ENCODE peak calls at places on chromosomes 4 and X, in ten cellular contexts. W is heart left ventricle, Q is adrenal gland, F is fibroblast of lung, D is psoas muscle, I is ascending aorta, L is uterus, Y is upper lobe of right lung, E is HCT116, Z is esophagus muscularis mucosa. T is an unnamed sample. For H3K36me3, the result is how much of the 10 kb centered on the place peaks cover.

GRCh38 chrX:50430917-50431316 is 39.7 kb downstream of the DGKK start:
- DNase-seq in W (no peak), Q (no peak), F (no peak), D (no peak), I (no peak), L (no peak), Y (no peak), E (no peak), Z (no peak), T (peak)

GRCh38 chrX:47612418-47612817 is 7.2 kb downstream of the SYN1 start:
- DNase-seq in W (no peak), Q (no peak), F (no peak), D (no peak), I (no peak), L (no peak), Y (no peak), E (no peak), Z (no peak), T (no peak)

GRCh38 chr4:3486556-3487270 is 23.6 kb downstream of the DOK7 start:
- DNase-seq in W (no peak), Q (no peak), F (no peak), D (no peak), I (no peak), L (no peak), Y (no peak), E (no peak), Z (no peak), T (no peak)

GRCh38 chr4:71287305-71287704 is 51.5 kb upstream of the SLC4A4 start:
- DNase-seq in W (no peak), Q (no peak), F (no peak), D (no peak), I (no peak), L (no peak), Y (no peak), E (no peak), Z (no peak), T (no peak)

GRCh38 chr4:96598465-96598864 is 758.6 kb downstream of the PDHA2 start:
- DNase-seq in W (peak), Q (no peak), F (no peak), D (no peak), I (no peak), L (no peak), Y (no peak), E (no peak), Z (no peak), T (no peak)

GRCh38 chr4:74794341-74794801 is at the start of gene BTC:
- DNase-seq in W (peak), Q (peak), F (peak), D (peak), I (peak), L (peak), Y (peak), E (peak), Z (no peak), T (peak)

GRCh38 chrX:53440631-53441517 is 6.7 kb upstream of the HSD17B10 start:
- DNase-seq in W (peak), Q (peak), F (peak), D (peak), I (peak), L (peak), Y (peak), E (no peak), Z (peak), T (peak)

GRCh38 chr4:118842055-118842454 is 6.1 kb upstream of the SEC24D start:
- DNase-seq in W (no peak), Q (no peak), F (peak), D (no peak), I (no peak), L (no peak), Y (no peak), E (peak), Z (no peak), T (peak)

GRCh38 chr4:173522160-173522873 is 7.7 kb downstream of the HAND2 start:
- DNase-seq in W (peak), Q (peak), F (peak), D (peak), I (peak), L (peak), Y (no peak), E (no peak), Z (peak), T (no peak)

GRCh38 chrX:119880076-119880475 is 8.4 kb downstream of the NDUFA1 start:
- DNase-seq in W (no peak), Q (no peak), F (no peak), D (no peak), I (no peak), L (no peak), Y (no peak), E (no peak), Z (no peak), T (peak)

GRCh38 chrX:7759832-7760231 is 83.1 kb upstream of the VCX start:
- DNase-seq in W (no peak), Q (no peak), F (no peak), D (no peak), I (no peak), L (no peak), Y (no peak), E (no peak), Z (no peak), T (no peak)

GRCh38 chr4:186701273-186701672 is 22.4 kb downstream of the FAT1 start:
- DNase-seq in W (peak), Q (no peak), F (peak), D (no peak), I (peak), L (no peak), Y (no peak), E (no peak), Z (no peak), T (no peak)

GRCh38 chr4:30718021-30718888 is 1.9 kb upstream of the PCDH7 start:
- DNase-seq in W (peak), Q (no peak), F (peak), D (peak), I (peak), L (peak), Y (no peak), E (no peak), Z (no peak), T (peak)

GRCh38 chr4:110629780-110630500 is 7.1 kb upstream of the PITX2 start:
- DNase-seq in W (no peak), Q (no peak), F (no peak), D (no peak), I (no peak), L (no peak), Y (no peak), E (no peak), Z (no peak), T (no peak)

GRCh38 chr4:22531226-22531625 is 15.4 kb upstream of the ADGRA3 start:
- DNase-seq in W (peak), Q (no peak), F (no peak), D (no peak), I (no peak), L (no peak), Y (no peak), E (no peak), Z (no peak), T (no peak)

GRCh38 chr4:112234952-112235609 is 3.5 kb downstream of the AP1AR start:
- DNase-seq in W (peak), Q (peak), F (peak), D (no peak), I (peak), L (peak), Y (no peak), E (peak), Z (no peak), T (peak)

GRCh38 chr4:95317124-95317820 is 231.5 kb downstream of the UNC5C start:
- DNase-seq in W (no peak), Q (no peak), F (no peak), D (no peak), I (no peak), L (no peak), Y (no peak), E (no peak), Z (no peak), T (no peak)

GRCh38 chr4:174318829-174319764 is 35.4 kb downstream of the CEP44 start:
- DNase-seq in W (no peak), Q (no peak), F (peak), D (no peak), I (no peak), L (no peak), Y (no peak), E (peak), Z (no peak), T (peak)

GRCh38 chr4:78432896-78433295 is 118.7 kb upstream of the ANXA3 start:
- DNase-seq in W (no peak), Q (no peak), F (peak), D (no peak), I (no peak), L (no peak), Y (no peak), E (no peak), Z (peak), T (peak)

GRCh38 chr4:128386761-128387599 is 99.4 kb upstream of the PGRMC2 start:
- DNase-seq in W (peak), Q (peak), F (peak), D (peak), I (peak), L (peak), Y (peak), E (peak), Z (peak), T (peak)

GRCh38 chr4:659851-660250 is 14.2 kb downstream of the ATP5ME start:
- DNase-seq in W (no peak), Q (no peak), F (no peak), D (peak), I (no peak), L (no peak), Y (no peak), E (no peak), Z (no peak), T (no peak)

GRCh38 chrX:15107367-15107988 is 162.4 kb downstream of the ASB9 start:
- DNase-seq in W (no peak), Q (no peak), F (no peak), D (no peak), I (no peak), L (no peak), Y (no peak), E (no peak), Z (no peak), T (peak)

GRCh38 chr4:4247711-4248035 is 350 bp downstream of the TMEM128 start:
- DNase-seq in W (no peak), Q (no peak), F (no peak), D (no peak), I (no peak), L (no peak), Y (no peak), E (no peak), Z (no peak), T (peak)

GRCh38 chr4:181301735-181302380 is 941.3 kb upstream of the TENM3 start:
- DNase-seq in W (no peak), Q (no peak), F (peak), D (peak), I (no peak), L (no peak), Y (peak), E (peak), Z (no peak), T (peak)

GRCh38 chr4:187251896-187252295 is 528.2 kb upstream of the FAT1 start:
- DNase-seq in W (no peak), Q (no peak), F (peak), D (no peak), I (no peak), L (no peak), Y (no peak), E (no peak), Z (no peak), T (peak)

GRCh38 chrX:71514367-71515038 is 18.4 kb upstream of the OGT start:
- DNase-seq in W (no peak), Q (no peak), F (no peak), D (no peak), I (no peak), L (no peak), Y (no peak), E (no peak), Z (no peak), T (no peak)

GRCh38 chrX:1400731-1401471 is 9.0 kb upstream of the SLC25A6 start:
- DNase-seq in W (no peak), Q (no peak), F (no peak), D (no peak), I (no peak), L (no peak), Y (peak), E (peak), Z (no peak), T (no peak)

GRCh38 chrX:50475208-50475607 is 4.6 kb upstream of the DGKK start:
- DNase-seq in W (no peak), Q (no peak), F (no peak), D (no peak), I (no peak), L (no peak), Y (no peak), E (no peak), Z (no peak), T (no peak)

DNA sequence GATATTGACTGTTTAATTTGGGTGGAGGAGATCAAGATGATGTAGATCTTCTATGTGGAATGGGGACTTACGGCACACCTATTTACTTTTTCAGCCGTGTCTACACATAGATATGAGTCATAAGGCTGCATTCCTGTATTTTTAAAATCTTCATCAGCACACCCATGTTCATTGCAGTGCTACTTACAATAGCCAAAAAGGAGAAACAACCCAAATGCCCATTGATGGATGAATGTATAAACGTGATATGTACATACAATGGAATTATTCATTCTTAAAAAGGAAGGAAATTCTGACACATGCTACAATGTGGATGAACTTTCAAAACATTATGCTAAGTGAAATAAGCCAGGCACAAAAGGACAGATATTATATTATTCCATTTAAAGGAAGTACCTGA is 98.6 kb downstream of the AASDH start:
- DNase-seq in W (no peak), Q (no peak), F (no peak), D (no peak), I (no peak), L (no peak), Y (no peak), E (no peak), Z (no peak), T (peak)
- H3K36me3 ChIP-seq in W (under half), Q (under half), F (under half), D (under half), I (under half), L (under half), Y (under half), E (under half), Z (under half), T (under half)

GRCh38 chrX:38970074-38970473 is 168.8 kb downstream of the MID1IP1 start:
- DNase-seq in W (no peak), Q (no peak), F (no peak), D (no peak), I (no peak), L (no peak), Y (no peak), E (no peak), Z (no peak), T (no peak)
- TF ChIP-seq CTCF in W (no peak), Q (no peak), F (no peak), D (no peak), I (no peak), L (no peak), Y (no peak), E (no peak), Z (no peak), T (no peak)

DNA sequence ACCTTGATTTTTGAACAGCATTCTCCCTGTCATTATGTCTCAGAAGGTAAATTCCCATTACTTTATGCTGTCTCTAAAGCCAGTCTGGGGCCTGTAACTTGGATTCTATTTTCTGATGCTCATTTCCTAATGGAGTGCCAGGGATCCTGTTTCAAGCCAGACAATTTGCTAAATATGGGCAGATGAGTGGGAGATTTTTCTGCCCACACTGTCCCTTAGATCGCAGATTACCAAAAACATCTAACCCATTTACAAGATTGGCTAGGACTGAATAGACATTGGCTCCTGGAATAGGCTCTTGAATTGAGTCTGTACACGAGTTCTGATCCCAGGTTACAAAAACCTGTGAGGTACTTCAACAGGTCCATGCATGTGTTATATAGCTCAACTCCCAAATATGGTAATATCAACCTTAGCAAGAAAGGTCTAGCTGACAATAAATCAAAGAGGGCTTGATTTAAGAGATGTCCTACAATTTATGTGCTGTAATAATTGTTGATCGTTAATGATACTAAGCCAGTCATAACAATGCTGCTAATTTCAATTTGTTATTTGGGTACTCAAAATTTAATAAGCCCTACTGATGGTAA is 5.7 kb downstream of the GPC3 start:
- DNase-seq in W (no peak), Q (no peak), F (no peak), D (no peak), I (no peak), L (no peak), Y (no peak), E (no peak), Z (no peak), T (peak)
- H3K36me3 ChIP-seq in W (under half), Q (under half), F (under half), D (under half), I (under half), L (under half), Y (under half), E (under half), Z (under half), T (under half)

GRCh38 chrX:41475611-41476241 is 28.6 kb downstream of the NYX start:
- DNase-seq in W (no peak), Q (no peak), F (no peak), D (no peak), I (no peak), L (no peak), Y (no peak), E (no peak), Z (no peak), T (no peak)

GRCh38 chrX:41482153-41482850 is 35.2 kb downstream of the NYX start:
- DNase-seq in W (no peak), Q (peak), F (no peak), D (no peak), I (no peak), L (no peak), Y (no peak), E (no peak), Z (no peak), T (no peak)

GRCh38 chrX:41478397-41478911 is 31.3 kb downstream of the NYX start:
- DNase-seq in W (no peak), Q (no peak), F (no peak), D (no peak), I (no peak), L (no peak), Y (no peak), E (no peak), Z (no peak), T (no peak)

GRCh38 chrX:41480508-41481260 is 33.5 kb downstream of the NYX start:
- DNase-seq in W (no peak), Q (no peak), F (no peak), D (no peak), I (peak), L (no peak), Y (peak), E (no peak), Z (no peak), T (no peak)

GRCh38 chrX:41481264-41482109 is 34.3 kb downstream of the NYX start:
- DNase-seq in W (no peak), Q (no peak), F (no peak), D (no peak), I (peak), L (no peak), Y (no peak), E (peak), Z (no peak), T (peak)
- TF ChIP-seq CTCF in W (no peak), Q (peak), F (peak), D (peak), I (no peak), L (no peak), Y (peak), E (peak), Z (peak), T (peak)

DNA sequence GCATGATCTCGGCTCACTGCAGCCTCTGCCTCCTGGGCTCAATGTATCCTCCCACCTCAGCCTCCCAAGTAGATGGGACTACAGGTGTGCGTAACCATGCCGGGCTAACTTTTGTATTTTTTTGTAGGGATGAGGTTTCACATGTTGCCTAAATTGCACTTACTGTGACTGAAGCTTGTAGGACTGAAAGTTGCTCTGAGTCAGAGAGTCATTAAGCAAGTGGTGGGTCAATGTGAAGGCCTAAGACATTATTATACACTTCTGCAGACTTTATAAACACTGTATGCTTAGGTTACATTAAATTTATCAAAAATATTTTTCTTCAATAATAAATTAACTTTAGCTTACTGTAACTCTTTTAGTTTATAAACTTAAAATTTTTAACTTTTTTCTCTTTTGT is 170.2 kb downstream of the FAT4 start:
- DNase-seq in W (no peak), Q (no peak), F (no peak), D (no peak), I (no peak), L (no peak), Y (no peak), E (no peak), Z (no peak), T (no peak)
- H3K36me3 ChIP-seq in W (half or more), Q (under half), F (under half), D (under half), I (half or more), L (under half), Y (under half), E (under half), Z (under half), T (under half)

GRCh38 chrX:152658302-152658701 is 20.6 kb downstream of the GABRQ start:
- DNase-seq in W (no peak), Q (no peak), F (no peak), D (no peak), I (no peak), L (no peak), Y (no peak), E (no peak), Z (peak), T (no peak)
- TF ChIP-seq CTCF in W (no peak), Q (no peak), F (no peak), D (no peak), I (no peak), L (no peak), Y (no peak), E (peak), Z (no peak), T (no peak)

T was measured in bronchial epithelial cell.